ENCODE peak calls at places on chromosomes 16 and 17, in seven cellular contexts. F is heart left ventricle, U is cardiac muscle cell, L is stomach, E is H7, J is lower leg skin, T is K562. V is an unnamed sample.

GRCh38 chr16:16790597-16790996 is 411.7 kb downstream of the NPIPA7 start:
- DNase-seq in U (no peak), T (no peak), F (no peak), J (no peak), E (no peak), L (no peak), V (no peak)

GRCh38 chr16:10827691-10828341 is 9.2 kb upstream of the TVP23A start:
- DNase-seq in F (peak), U (no peak), J (peak), L (peak), T (no peak), E (peak), V (no peak)

GRCh38 chr17:74922694-74923537 is at the start of gene USH1G:
- DNase-seq in U (peak), F (no peak), T (peak), J (no peak), L (no peak), E (peak), V (no peak)

GRCh38 chr17:181213-182163 is at the start of gene DOC2B:
- DNase-seq in T (no peak), F (peak), E (peak), L (peak), U (peak), J (no peak), V (peak)

GRCh38 chr17:79388556-79389295 is 222.1 kb downstream of the RBFOX3 start:
- DNase-seq in F (peak), J (no peak), L (peak), U (peak), E (peak), T (peak), V (peak)

GRCh38 chr16:20901068-20901440 is 483 bp downstream of the LYRM1 start:
- DNase-seq in E (no peak), T (no peak), F (no peak), L (no peak), J (no peak), U (no peak), V (no peak)

GRCh38 chr17:69594641-69595040 is 180.1 kb downstream of the MAP2K6 start:
- DNase-seq in U (no peak), L (no peak), T (no peak), F (no peak), J (no peak), E (no peak), V (no peak)

GRCh38 chr17:19470529-19471261 is 59.7 kb downstream of the RNF112 start:
- DNase-seq in T (no peak), F (peak), J (peak), E (peak), U (no peak), L (peak), V (no peak)

GRCh38 chr17:3639981-3640596 is 3.5 kb downstream of the CTNS start:
- DNase-seq in E (no peak), T (peak), L (peak), U (peak), F (no peak), J (no peak), V (no peak)

GRCh38 chr17:1783834-1784611 is 22.2 kb downstream of the SERPINF1 start:
- DNase-seq in L (peak), F (peak), U (peak), T (peak), J (peak), E (peak), V (peak)

GRCh38 chr17:19703106-19703775 is 13.1 kb downstream of the SLC47A2 start:
- DNase-seq in U (peak), F (no peak), E (peak), T (no peak), L (no peak), J (no peak), V (no peak)

GRCh38 chr16:89658221-89658879 is 714 bp downstream of the SPATA33 start:
- DNase-seq in U (peak), E (peak), T (peak), F (peak), J (no peak), L (peak), V (peak)

GRCh38 chr16:87464691-87465300 is 28.0 kb downstream of the ZCCHC14 start:
- DNase-seq in F (peak), J (peak), L (peak), T (peak), E (no peak), U (peak), V (peak)

GRCh38 chr16:51773051-51773450 is 622.0 kb upstream of the SALL1 start:
- DNase-seq in U (no peak), J (no peak), F (no peak), T (no peak), L (no peak), E (peak), V (no peak)

GRCh38 chr17:12256380-12256995 is 235.8 kb downstream of the MAP2K4 start:
- DNase-seq in F (peak), U (peak), J (no peak), T (peak), E (peak), L (peak), V (peak)

GRCh38 chr17:77924757-77925336 is 33.7 kb upstream of the TNRC6C start:
- DNase-seq in J (no peak), U (no peak), E (peak), T (peak), L (peak), F (peak), V (no peak)

GRCh38 chr17:44829558-44830358 is at the start of gene GJC1:
- DNase-seq in E (peak), F (peak), L (no peak), J (no peak), U (peak), T (peak), V (peak)

GRCh38 chr17:53543363-53543927 is 279.3 kb upstream of the KIF2B start:
- DNase-seq in E (no peak), U (no peak), T (no peak), L (no peak), F (no peak), J (no peak), V (no peak)

GRCh38 chr16:87216148-87216823 is 100.9 kb downstream of the C16orf95 start:
- DNase-seq in L (no peak), F (no peak), J (no peak), U (no peak), E (no peak), T (no peak), V (no peak)

GRCh38 chr17:2611627-2612026 is 18.2 kb downstream of the PAFAH1B1 start:
- DNase-seq in T (no peak), E (no peak), J (no peak), L (no peak), F (no peak), U (no peak), V (no peak)

GRCh38 chr17:8955560-8955959 is 9.9 kb downstream of the PIK3R5 start:
- DNase-seq in T (no peak), E (no peak), J (no peak), U (no peak), L (no peak), F (no peak), V (no peak)

GRCh38 chr17:78351449-78352006 is 8.3 kb downstream of the SOCS3 start:
- DNase-seq in E (peak), L (peak), J (peak), U (peak), F (peak), T (no peak), V (peak)

GRCh38 chr17:65359016-65359415 is 202.4 kb downstream of the AXIN2 start:
- DNase-seq in F (no peak), T (no peak), U (no peak), E (no peak), J (no peak), L (no peak), V (no peak)

GRCh38 chr16:60203525-60204124 is 1469.5 kb upstream of the GOT2 start:
- DNase-seq in E (peak), L (no peak), T (no peak), U (peak), J (no peak), F (no peak), V (no peak)

GRCh38 chr17:77322534-77323412 is 182.0 kb downstream of the SEC14L1 start:
- DNase-seq in J (peak), U (peak), T (peak), E (peak), L (peak), F (peak), V (peak)

GRCh38 chr16:75860654-75861053 is 134.4 kb upstream of the CPHXL start:
- DNase-seq in F (no peak), E (no peak), J (no peak), L (no peak), U (peak), T (no peak), V (peak)

GRCh38 chr17:75588546-75589016 is 981 bp downstream of the MYO15B start:
- DNase-seq in E (no peak), J (peak), L (peak), U (no peak), F (peak), T (no peak), V (no peak)

GRCh38 chr17:17350491-17351355 is 47.5 kb downstream of the NT5M start:
- DNase-seq in T (no peak), F (no peak), E (peak), L (peak), U (peak), J (no peak), V (no peak)

GRCh38 chr16:28910046-28911031 is 14.7 kb downstream of the RABEP2 start:
- DNase-seq in J (no peak), E (peak), F (no peak), U (no peak), L (no peak), T (no peak), V (no peak)

GRCh38 chr16:15466886-15467781 is 32.7 kb downstream of the BMERB1 start:
- DNase-seq in U (no peak), F (no peak), T (no peak), L (no peak), J (no peak), E (no peak), V (no peak)

GRCh38 chr17:35241520-35241919 is 1.4 kb upstream of the SLFN5 start:
- DNase-seq in T (no peak), E (peak), J (no peak), F (no peak), L (no peak), U (no peak), V (no peak)

GRCh38 chr17:3892095-3892998 is 506 bp downstream of the CAMKK1 start:
- DNase-seq in F (peak), E (peak), T (peak), L (peak), U (peak), J (peak), V (peak)

GRCh38 chr16:21190599-21190998 is 20.8 kb downstream of the ZP2 start:
- DNase-seq in U (no peak), T (no peak), L (no peak), J (no peak), E (no peak), F (no peak), V (no peak)

GRCh38 chr16:76081936-76082335 is 195.3 kb upstream of the CNTNAP4 start:
- DNase-seq in E (no peak), F (no peak), J (no peak), U (no peak), T (no peak), L (no peak), V (no peak)

GRCh38 chr17:77225246-77225645 is 84.5 kb downstream of the SEC14L1 start:
- DNase-seq in E (no peak), J (no peak), L (no peak), F (no peak), T (no peak), U (no peak), V (no peak)

GRCh38 chr16:49440156-49441065 is 66.8 kb downstream of the C16orf78 start:
- DNase-seq in F (no peak), E (no peak), L (no peak), J (no peak), U (no peak), T (no peak), V (no peak)

GRCh38 chr17:15257316-15257925 is 7.7 kb downstream of the PMP22 start:
- DNase-seq in E (peak), J (peak), T (peak), U (peak), L (peak), F (peak), V (peak)
- H3K4me3 ChIP-seq in E (peak), J (no peak), T (peak), U (no peak), L (peak), F (peak), V (peak)

DNA sequence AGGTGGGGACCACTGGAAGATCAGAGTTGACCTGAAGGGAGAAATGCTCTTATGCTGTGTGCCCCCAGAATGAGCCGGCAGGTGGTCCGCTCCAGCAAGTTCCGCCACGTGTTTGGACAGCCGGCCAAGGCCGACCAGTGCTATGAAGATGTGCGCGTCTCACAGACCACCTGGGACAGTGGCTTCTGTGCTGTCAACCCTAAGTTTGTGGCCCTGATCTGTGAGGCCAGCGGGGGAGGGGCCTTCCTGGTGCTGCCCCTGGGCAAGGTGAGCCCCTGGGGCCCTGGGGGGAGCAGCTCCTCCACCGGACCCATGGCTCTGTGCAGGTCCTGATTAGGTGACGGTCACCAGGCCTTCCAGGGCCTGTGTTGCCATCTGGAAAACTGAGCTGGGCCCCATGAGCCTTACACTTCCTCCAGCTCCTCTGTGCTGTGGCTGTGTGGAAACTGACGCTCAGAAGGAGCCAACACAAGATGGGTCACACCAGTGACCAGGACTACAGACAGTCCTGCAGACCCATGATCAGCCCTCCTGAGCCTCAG is 1.8 kb downstream of the CORO1A start:
- DNase-seq in U (no peak), J (no peak), F (peak), T (peak), E (peak), L (no peak), V (peak)
- H3K4me3 ChIP-seq in U (no peak), J (no peak), F (no peak), T (no peak), E (no peak), L (peak), V (no peak)

DNA sequence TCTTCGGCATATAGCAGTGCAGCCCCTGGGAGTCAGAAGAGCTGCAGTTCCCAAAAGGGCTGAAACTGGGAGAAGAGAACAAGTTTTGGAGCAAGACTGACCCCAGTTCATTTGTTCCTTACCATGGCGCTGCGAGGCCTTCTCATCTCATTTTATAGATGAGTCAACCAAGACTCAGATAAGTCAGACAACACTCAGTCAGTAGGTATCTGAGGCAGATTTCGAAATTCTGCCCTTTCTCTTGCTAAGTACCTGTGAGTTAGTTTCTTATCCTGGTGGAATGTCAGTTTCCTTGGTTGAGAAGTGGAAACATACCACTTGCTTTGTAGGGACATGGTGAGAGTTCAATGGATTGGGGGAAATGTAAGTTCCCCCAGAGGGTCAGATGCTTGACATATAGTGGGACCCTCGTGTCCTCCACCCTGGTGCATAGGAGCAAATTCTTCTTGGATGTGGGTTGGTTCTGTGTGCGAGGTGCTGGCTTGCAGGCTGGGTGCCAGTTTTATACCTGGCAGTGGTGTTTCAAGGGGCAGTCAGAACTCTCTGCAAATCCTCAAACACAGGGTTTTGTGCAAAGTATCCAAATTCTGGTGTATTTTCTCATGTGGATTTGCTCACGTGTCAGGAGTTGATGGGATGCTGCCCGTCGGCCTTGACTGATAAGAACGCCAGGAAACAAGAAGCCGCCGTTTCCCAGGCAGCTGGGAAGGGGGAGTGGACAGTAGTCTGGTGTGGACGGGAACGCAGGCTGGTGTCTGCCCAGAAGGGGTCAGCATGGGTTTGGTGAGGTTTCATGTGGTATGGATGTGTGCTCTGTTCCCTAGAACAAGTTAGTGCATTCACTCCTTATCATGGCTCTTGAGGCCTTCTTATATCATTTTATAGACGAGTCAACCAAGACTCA is 61.1 kb upstream of the CIBAR2 start:
- DNase-seq in L (no peak), E (peak), J (no peak), U (peak), F (no peak), T (peak), V (peak)
- H3K4me3 ChIP-seq in L (peak), E (no peak), J (no peak), U (peak), F (no peak), T (peak), V (peak)

GRCh38 chr17:7173687-7174602 is 5.2 kb downstream of the ASGR1 start:
- DNase-seq in T (no peak), J (peak), U (peak), F (peak), E (peak), L (peak), V (no peak)

GRCh38 chr17:7176870-7177209 is 2.3 kb downstream of the ASGR1 start:
- DNase-seq in J (no peak), U (peak), L (no peak), E (peak), T (no peak), F (no peak), V (no peak)

GRCh38 chr17:7176107-7176851 is 2.9 kb downstream of the ASGR1 start:
- DNase-seq in J (no peak), E (no peak), U (no peak), F (no peak), L (no peak), T (no peak), V (no peak)

GRCh38 chr17:7175363-7175733 is 3.8 kb downstream of the ASGR1 start:
- DNase-seq in L (no peak), T (no peak), J (no peak), U (no peak), F (no peak), E (no peak), V (no peak)

GRCh38 chr17:7174603-7175362 is 4.4 kb downstream of the ASGR1 start:
- DNase-seq in J (no peak), L (no peak), E (no peak), T (no peak), U (no peak), F (no peak), V (no peak)
- H3K4me3 ChIP-seq in J (no peak), L (no peak), E (no peak), T (no peak), U (no peak), F (no peak), V (no peak)

GRCh38 chr17:43645450-43645764 is 16.3 kb downstream of the MEOX1 start:
- DNase-seq in F (no peak), T (no peak), E (peak), U (no peak), L (no peak), J (no peak), V (no peak)
- H3K4me3 ChIP-seq in F (peak), T (no peak), E (peak), U (no peak), L (peak), J (no peak), V (peak)

V was measured in BE2C.